ENCODE peak calls at places on chromosomes 7 and 10, in six cellular contexts. H, L, K, Z, P and M are unnamed samples.

GRCh38 chr7:157682064-157682945 is 345.5 kb downstream of the DNAJB6 start:
- DNase-seq in P (no peak), Z (peak; percentile 46), L (no peak), H (no peak), K (no peak), M (peak; percentile 35)

GRCh38 chr7:136389933-136390332 is 412.8 kb upstream of the MTPN start:
- DNase-seq in H (no peak), L (no peak), P (peak; percentile 11), Z (no peak), K (no peak), M (no peak)

GRCh38 chr7:101590663-101591435 is 38.2 kb downstream of the MYL10 start:
- DNase-seq in H (no peak), L (no peak), P (no peak), K (no peak), Z (peak; percentile 39), M (no peak)

GRCh38 chr7:131109757-131110293 is 217.9 kb upstream of the MKLN1 start:
- DNase-seq in Z (peak; percentile 75), P (peak; percentile 91), K (peak; percentile 78), H (peak; percentile 76), L (peak; percentile 68), M (peak; percentile 87)

GRCh38 chr7:95509199-95509598 is 23.5 kb downstream of the ASB4 start:
- DNase-seq in P (peak; percentile 92), L (peak; percentile 87), H (peak; percentile 36), K (peak; percentile 18), Z (no peak), M (peak; percentile 50)

GRCh38 chr7:120452665-120453064 is 179.7 kb downstream of the KCND2 start:
- DNase-seq in Z (no peak), P (no peak), L (no peak), K (no peak), H (no peak), M (no peak)

GRCh38 chr7:121488251-121488650 is 92.1 kb upstream of the FAM3C start:
- DNase-seq in H (no peak), Z (no peak), K (no peak), P (no peak), L (no peak), M (no peak)

GRCh38 chr7:30321089-30321991 is 36.9 kb downstream of the ZNRF2 start:
- DNase-seq in K (no peak), L (no peak), P (no peak), H (no peak), Z (no peak), M (no peak)

GRCh38 chr7:108634535-108634934 is 64.9 kb downstream of the DNAJB9 start:
- DNase-seq in K (no peak), L (no peak), P (no peak), Z (no peak), H (no peak), M (no peak)

GRCh38 chr10:45155784-45156183 is 155.1 kb downstream of the ZNF22 start:
- DNase-seq in L (no peak), Z (no peak), P (no peak), H (no peak), K (no peak), M (peak; percentile 44)

GRCh38 chr10:68073631-68074403 is 1.3 kb downstream of the HERC4 start:
- DNase-seq in K (peak; percentile 31), H (peak; percentile 54), L (no peak), Z (no peak), P (peak; percentile 56), M (no peak)

GRCh38 chr10:24385776-24386175 is 176.8 kb downstream of the KIAA1217 start:
- DNase-seq in P (peak; percentile 37), H (no peak), L (no peak), K (peak; percentile 30), Z (no peak), M (no peak)

GRCh38 chr10:29648114-29648982 is 13.6 kb upstream of the SVIL start:
- DNase-seq in H (no peak), K (peak; percentile 38), Z (no peak), L (no peak), P (peak; percentile 43), M (no peak)

GRCh38 chr10:13740416-13740815 is 153.7 kb downstream of the PRPF18 start:
- DNase-seq in Z (no peak), K (no peak), L (no peak), H (peak; percentile 71), P (no peak), M (no peak)

GRCh38 chr7:82534687-82535086 is 91.1 kb upstream of the CACNA2D1 start:
- DNase-seq in H (no peak), K (peak; percentile 70), P (peak; percentile 17), Z (no peak), L (no peak), M (no peak)

GRCh38 chr7:40873248-40873647 is 738.4 kb downstream of the SUGCT start:
- DNase-seq in Z (no peak), H (no peak), L (no peak), K (no peak), P (no peak), M (no peak)

GRCh38 chr7:22147113-22147512 is 201.4 kb upstream of the CDCA7L start:
- DNase-seq in L (no peak), Z (no peak), K (no peak), H (no peak), P (no peak), M (no peak)

GRCh38 chr7:151276651-151277590 is 28.4 kb upstream of the SMARCD3 start:
- DNase-seq in H (peak; percentile 16), K (peak; percentile 65), L (peak; percentile 51), Z (peak; percentile 74), P (peak; percentile 65), M (peak; percentile 67)

GRCh38 chr10:118369806-118370205 is 27.7 kb upstream of the FAM204A start:
- DNase-seq in Z (no peak), L (no peak), P (no peak), H (peak; percentile 79), K (no peak), M (no peak)

GRCh38 chr10:76116523-76116922 is 685.1 kb downstream of the LRMDA start:
- DNase-seq in Z (no peak), L (no peak), P (no peak), H (no peak), K (no peak), M (no peak)

GRCh38 chr7:2208712-2209111 is 24.0 kb downstream of the MAD1L1 start:
- DNase-seq in P (no peak), Z (no peak), L (no peak), H (no peak), K (no peak), M (no peak)

GRCh38 chr7:17038160-17038782 is 156.5 kb upstream of the AGR3 start:
- DNase-seq in H (no peak), L (no peak), P (no peak), K (no peak), Z (no peak), M (no peak)

GRCh38 chr10:48289652-48290238 is 15.2 kb upstream of the FRMPD2 start:
- DNase-seq in K (peak; percentile 40), Z (peak; percentile 88), P (peak; percentile 57), L (peak; percentile 72), H (peak; percentile 86), M (peak; percentile 82)
- H4K91ac ChIP-seq in K (no peak overlapping the region), Z (no peak overlapping the region), P (no peak overlapping the region), L (no peak overlapping the region), H (no peak overlapping the region), M (no peak overlapping the region)

GRCh38 chr10:60574388-60574787 is 184.7 kb upstream of the ANK3 start:
- DNase-seq in L (no peak), Z (no peak), H (no peak), P (no peak), K (no peak), M (no peak)
- H3K4me1 ChIP-seq in L (peaks cover 7% of the 10 kb centered on the region), Z (peaks cover 16% of the 10 kb centered on the region), H (no peaks in the 10 kb centered on the region), P (peaks cover 3% of the 10 kb centered on the region), K (no peaks in the 10 kb centered on the region), M (peaks cover 2% of the 10 kb centered on the region)

GRCh38 chr7:39431242-39431641 is 135.0 kb upstream of the YAE1 start:
- DNase-seq in L (no peak), Z (no peak), P (no peak), H (peak; percentile 47), K (no peak), M (no peak)
- H4K91ac ChIP-seq in L (no peak overlapping the region), Z (no peak overlapping the region), P (no peak overlapping the region), H (no peak overlapping the region), K (no peak overlapping the region), M (no peak overlapping the region)

GRCh38 chr7:155682484-155682883 is 38.0 kb downstream of the RBM33 start:
- DNase-seq in L (no peak), K (no peak), H (no peak), P (no peak), Z (no peak), M (no peak)
- H3K4me1 ChIP-seq in L (no peaks in the 10 kb centered on the region), K (peaks cover 3% of the 10 kb centered on the region), H (no peaks in the 10 kb centered on the region), P (peaks cover 2% of the 10 kb centered on the region), Z (peaks cover 4% of the 10 kb centered on the region), M (no peaks in the 10 kb centered on the region)

GRCh38 chr10:132632091-132632561 is 94.5 kb downstream of the INPP5A start:
- DNase-seq in P (no peak), Z (no peak), K (no peak), L (no peak), H (no peak), M (no peak)

GRCh38 chr10:132634241-132634946 is 96.8 kb downstream of the INPP5A start:
- DNase-seq in L (no peak), P (no peak), K (no peak), Z (no peak), H (no peak), M (no peak)

GRCh38 chr10:132634947-132635271 is 97.3 kb downstream of the INPP5A start:
- DNase-seq in H (no peak), P (no peak), Z (no peak), L (no peak), K (no peak), M (no peak)

GRCh38 chr10:132631348-132631735 is 93.8 kb downstream of the INPP5A start:
- DNase-seq in H (no peak), P (no peak), L (no peak), Z (no peak), K (no peak), M (no peak)

DNA sequence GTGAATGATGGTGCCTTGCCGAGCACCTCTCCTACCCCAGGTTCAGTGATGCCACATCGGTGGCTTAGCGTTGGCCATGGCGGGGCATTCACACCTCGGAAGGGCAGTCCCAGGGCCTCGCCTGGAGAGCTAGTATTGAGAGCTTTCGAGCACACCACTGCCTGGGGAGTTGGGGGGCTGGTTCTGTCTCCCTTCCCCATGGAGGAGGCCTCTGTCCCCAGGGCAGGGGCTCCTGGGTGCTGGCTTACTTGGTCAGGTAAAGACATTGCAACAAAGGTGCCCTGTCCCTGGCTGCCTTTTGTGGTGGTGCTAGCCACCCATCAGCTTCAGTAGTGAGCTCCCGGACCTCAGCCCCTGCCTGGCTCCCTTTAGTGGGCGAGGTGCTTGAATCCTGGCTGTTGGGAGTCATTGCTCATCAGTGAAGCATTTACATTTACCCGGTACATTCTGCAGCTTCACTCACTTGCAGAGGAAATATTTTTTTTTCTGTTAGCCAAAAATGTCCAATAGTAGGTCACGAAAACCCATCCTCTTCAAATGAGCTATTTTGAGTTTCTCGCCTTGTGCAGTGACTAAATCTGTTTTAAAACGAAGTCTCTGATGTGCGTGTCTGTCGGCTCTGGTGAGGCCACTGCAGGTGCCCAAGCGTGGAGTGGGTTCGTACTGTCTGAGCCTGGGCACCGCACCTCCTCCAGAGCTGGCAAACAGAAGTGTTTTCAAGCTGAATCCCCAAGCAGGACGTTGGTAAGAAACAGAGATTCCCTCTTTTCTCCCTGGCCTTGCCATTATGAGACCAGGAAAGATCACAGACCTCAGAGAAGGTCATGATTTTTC is 95.5 kb downstream of the INPP5A start:
- DNase-seq in K (peak; percentile 60), L (no peak), H (no peak), P (peak; percentile 34), Z (no peak), M (no peak)
- H4K91ac ChIP-seq in K (no peak overlapping the region), L (no peak overlapping the region), H (no peak overlapping the region), P (no peak overlapping the region), Z (no peak overlapping the region), M (no peak overlapping the region)